ENCODE peak calls at places on chromosomes 11 and 22, in six cellular contexts. U is A549; C is T-cell; J is mesothelial cell of epicardium; B is right lobe of liver; N is stimulated activated CD4-positive, alpha-beta T cell treated with anti-CD3 and anti-CD28 coated beads, Interleukin-15, amount 100 ng/mL, for 1 hour. Q is an unnamed sample.

GRCh38 chr11:45250035-45250693 is 36.0 kb downstream of the SYT13 start:
- DNase-seq in B (no peak), U (no peak), N (no peak), C (no peak), J (no peak), Q (no peak)

GRCh38 chr22:46119729-46120419 is 30.5 kb upstream of the PPARA start:
- DNase-seq in C (no peak), U (no peak), B (no peak), J (no peak), N (no peak), Q (no peak)

GRCh38 chr11:126188332-126189108 is 22.9 kb downstream of the RPUSD4 start:
- DNase-seq in J (no peak), N (no peak), C (no peak), B (no peak), U (no peak), Q (peak)

GRCh38 chr11:24837112-24837511 is 340.3 kb downstream of the LUZP2 start:
- DNase-seq in J (no peak), N (no peak), C (no peak), U (no peak), B (no peak), Q (no peak)

GRCh38 chr11:22459053-22459452 is 120.9 kb downstream of the SLC17A6 start:
- DNase-seq in J (no peak), B (no peak), C (no peak), N (no peak), U (no peak), Q (no peak)

GRCh38 chr11:69296890-69297224 is 2.9 kb downstream of the MYEOV start:
- DNase-seq in B (no peak), U (no peak), N (no peak), J (no peak), C (no peak), Q (no peak)

GRCh38 chr11:45395421-45395820 is 109.3 kb upstream of the SYT13 start:
- DNase-seq in J (no peak), N (no peak), U (no peak), B (no peak), C (no peak), Q (no peak)

GRCh38 chr11:65260756-65261590 is 789 bp upstream of the POLA2 start:
- DNase-seq in U (peak), N (no peak), J (no peak), B (no peak), C (no peak), Q (peak)

GRCh38 chr22:39959640-39960447 is at the start of gene TMA7B:
- DNase-seq in U (peak), C (peak), B (no peak), N (no peak), J (no peak), Q (no peak)

GRCh38 chr11:18394928-18395734 is 768 bp downstream of the LDHA start:
- DNase-seq in J (no peak), C (no peak), B (no peak), U (peak), N (no peak), Q (peak)

GRCh38 chr22:38732251-38732815 is 23.5 kb downstream of the SUN2 start:
- DNase-seq in J (no peak), C (no peak), N (no peak), B (peak), U (no peak), Q (no peak)

GRCh38 chr22:36052505-36052941 is 23.9 kb upstream of the RBFOX2 start:
- DNase-seq in C (no peak), U (peak), J (no peak), B (no peak), N (no peak), Q (no peak)

GRCh38 chr11:66020618-66021357 is 5.5 kb downstream of the CATSPER1 start:
- DNase-seq in U (peak), N (no peak), B (no peak), C (no peak), J (no peak), Q (no peak)

GRCh38 chr22:46569055-46569847 is 31.8 kb upstream of the CELSR1 start:
- DNase-seq in N (no peak), C (no peak), B (peak), J (no peak), U (no peak), Q (no peak)

GRCh38 chr11:76629853-76630599 is 40.5 kb downstream of the LRRC32 start:
- DNase-seq in B (peak), J (no peak), C (no peak), U (no peak), N (no peak), Q (peak)

GRCh38 chr22:35736166-35736565 is 18.5 kb downstream of the APOL5 start:
- DNase-seq in J (no peak), C (no peak), N (no peak), U (no peak), B (no peak), Q (no peak)

GRCh38 chr11:14029415-14029814 is 66.9 kb downstream of the SPON1 start:
- DNase-seq in N (no peak), B (no peak), U (no peak), C (no peak), J (no peak), Q (no peak)

GRCh38 chr11:132439711-132440300 is 1069.4 kb downstream of the NTM start:
- DNase-seq in B (no peak), U (no peak), N (no peak), C (no peak), J (no peak), Q (no peak)

GRCh38 chr11:44408141-44408540 is 98.2 kb upstream of the ALX4 start:
- DNase-seq in B (no peak), U (no peak), N (no peak), J (no peak), C (no peak), Q (no peak)

GRCh38 chr11:3631331-3631730 is 10.5 kb downstream of the ART5 start:
- DNase-seq in C (no peak), N (no peak), B (no peak), J (no peak), U (no peak), Q (peak)

GRCh38 chr11:12573707-12574106 is 100.5 kb upstream of the TEAD1 start:
- DNase-seq in U (no peak), J (no peak), B (no peak), C (no peak), N (no peak), Q (no peak)

GRCh38 chr11:18704698-18705097 is 6.1 kb downstream of the TMEM86A start:
- DNase-seq in B (no peak), J (no peak), U (no peak), C (no peak), N (no peak), Q (no peak)

GRCh38 chr22:47621253-47621652 is 858.8 kb downstream of the TBC1D22A start:
- DNase-seq in N (no peak), U (no peak), C (no peak), B (no peak), J (no peak), Q (no peak)

GRCh38 chr11:88552377-88553029 is 215.0 kb upstream of the CTSC start:
- DNase-seq in U (peak), B (peak), N (peak), C (peak), J (no peak), Q (peak)

GRCh38 chr11:35682230-35683195 is 19.9 kb downstream of the TRIM44 start:
- DNase-seq in J (no peak), C (no peak), B (no peak), U (no peak), N (no peak), Q (no peak)